ENCODE peak calls at places on chromosomes 5 and 9, in seven cellular contexts. U is neural progenitor cell, M is HCT116, T is IMR-90, I is neuronal stem cell, R is astrocyte, C is PC-3. F is an unnamed sample. For H3K36me3, the result is how much of the 10 kb centered on the place peaks cover.

GRCh38 chr5:121053055-121053985 is 589.2 kb downstream of the PRR16 start:
- DNase-seq in M (no peak), C (peak), U (no peak), R (no peak), T (no peak), I (no peak), F (no peak)

GRCh38 chr5:60843693-60844428 is at the start of gene ELOVL7:
- DNase-seq in T (peak), I (peak), R (peak), M (peak), U (peak), C (peak), F (peak)

GRCh38 chr9:6598249-6598725 is 47.2 kb downstream of the GLDC start:
- DNase-seq in R (no peak), T (peak), I (no peak), C (no peak), U (no peak), M (no peak), F (no peak)

GRCh38 chr9:90502134-90502533 is 140.5 kb downstream of the DIRAS2 start:
- DNase-seq in C (no peak), T (no peak), I (no peak), M (no peak), U (peak), R (no peak), F (no peak)

GRCh38 chr5:100790170-100790665 is 112.9 kb downstream of the ST8SIA4 start:
- DNase-seq in U (peak), T (no peak), R (no peak), C (peak), I (peak), M (no peak), F (no peak)

GRCh38 chr5:68367274-68367673 is 151.7 kb downstream of the PIK3R1 start:
- DNase-seq in C (no peak), U (no peak), T (no peak), M (no peak), I (no peak), R (no peak), F (no peak)

GRCh38 chr5:68423154-68423811 is 207.7 kb downstream of the PIK3R1 start:
- DNase-seq in T (no peak), I (no peak), M (no peak), R (no peak), U (no peak), C (no peak), F (peak)

GRCh38 chr9:109477269-109478203 is 20.6 kb downstream of the PTPN3 start:
- DNase-seq in M (peak), I (no peak), C (peak), T (no peak), U (no peak), R (no peak), F (no peak)

GRCh38 chr9:109198736-109199384 is 31.8 kb upstream of the FRRS1L start:
- DNase-seq in I (no peak), R (no peak), M (peak), T (no peak), C (peak), U (peak), F (no peak)

GRCh38 chr5:78533356-78533755 is 115.2 kb downstream of the LHFPL2 start:
- DNase-seq in U (peak), R (no peak), T (peak), M (no peak), C (peak), I (no peak), F (peak)

GRCh38 chr5:10987291-10987806 is 226.3 kb upstream of the DAP start:
- DNase-seq in T (no peak), R (no peak), C (no peak), I (no peak), M (no peak), U (no peak), F (peak)

GRCh38 chr5:54769072-54769471 is 216.3 kb downstream of the ESM1 start:
- DNase-seq in T (no peak), C (peak), I (no peak), M (no peak), R (no peak), U (no peak), F (no peak)

GRCh38 chr9:75451045-75451444 is 362.7 kb downstream of the OSTF1 start:
- DNase-seq in I (no peak), C (no peak), U (peak), R (no peak), T (no peak), M (no peak), F (peak)

GRCh38 chr9:124541824-124542223 is 34.6 kb upstream of the NR5A1 start:
- DNase-seq in R (no peak), T (no peak), C (no peak), M (no peak), I (no peak), U (no peak), F (no peak)

GRCh38 chr5:158203256-158203655 is 344.3 kb upstream of the CLINT1 start:
- DNase-seq in C (no peak), R (no peak), U (no peak), I (no peak), M (no peak), T (no peak), F (peak)

GRCh38 chr9:68515304-68516017 is 25.2 kb downstream of the TMEM252 start:
- DNase-seq in M (no peak), I (no peak), R (no peak), T (peak), C (peak), U (no peak), F (peak)

GRCh38 chr9:69829484-69829883 is 8.9 kb downstream of the CFAP95 start:
- DNase-seq in R (no peak), T (no peak), U (no peak), I (no peak), M (no peak), C (no peak), F (no peak)

GRCh38 chr9:547309-547708 is 294.2 kb upstream of the DMRT1 start:
- DNase-seq in U (no peak), R (no peak), M (no peak), I (no peak), C (no peak), T (no peak), F (no peak)

GRCh38 chr5:27523629-27524028 is 485.2 kb upstream of the CDH9 start:
- DNase-seq in C (no peak), M (no peak), T (no peak), U (no peak), I (no peak), R (no peak), F (no peak)

GRCh38 chr9:121318631-121319393 is 50.9 kb downstream of the GSN start:
- DNase-seq in R (no peak), C (no peak), I (no peak), M (no peak), T (no peak), U (no peak), F (no peak)

GRCh38 chr9:121322037-121322736 is 47.9 kb downstream of the STOM start:
- DNase-seq in U (no peak), M (peak), R (peak), I (no peak), C (peak), T (peak), F (peak)

GRCh38 chr9:121322737-121323448 is 47.2 kb downstream of the STOM start:
- DNase-seq in T (no peak), I (no peak), C (no peak), R (no peak), U (no peak), M (no peak), F (no peak)

GRCh38 chr9:121319394-121319780 is 50.7 kb downstream of the STOM start:
- DNase-seq in I (no peak), R (no peak), U (no peak), T (no peak), C (no peak), M (no peak), F (no peak)

DNA sequence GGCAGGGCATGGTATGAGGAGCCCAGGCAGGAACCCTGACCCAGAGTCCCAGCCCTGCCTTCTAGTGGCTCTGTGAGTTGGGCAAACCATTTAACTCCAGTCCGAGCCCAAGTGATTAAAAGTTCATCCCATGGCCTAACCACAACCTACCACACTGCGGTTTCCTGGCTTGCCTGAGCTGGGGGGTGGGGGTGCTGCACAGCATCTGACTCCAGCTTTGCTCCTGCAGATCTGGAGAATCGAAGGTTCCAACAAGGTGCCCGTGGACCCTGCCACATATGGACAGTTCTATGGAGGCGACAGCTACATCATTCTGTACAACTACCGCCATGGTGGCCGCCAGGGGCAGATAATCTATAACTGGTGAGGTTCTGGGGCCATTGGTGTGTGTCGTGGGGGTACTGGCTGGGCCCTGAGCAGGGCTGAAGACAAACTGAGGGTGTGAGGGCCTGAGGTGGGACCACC is 49.0 kb downstream of the STOM start:
- DNase-seq in C (no peak), R (peak), M (no peak), T (no peak), U (no peak), I (no peak), F (no peak)
- H3K4me2 ChIP-seq in C (no peak), R (no peak), M (no peak), T (no peak), U (no peak), I (no peak), F (no peak)

DNA sequence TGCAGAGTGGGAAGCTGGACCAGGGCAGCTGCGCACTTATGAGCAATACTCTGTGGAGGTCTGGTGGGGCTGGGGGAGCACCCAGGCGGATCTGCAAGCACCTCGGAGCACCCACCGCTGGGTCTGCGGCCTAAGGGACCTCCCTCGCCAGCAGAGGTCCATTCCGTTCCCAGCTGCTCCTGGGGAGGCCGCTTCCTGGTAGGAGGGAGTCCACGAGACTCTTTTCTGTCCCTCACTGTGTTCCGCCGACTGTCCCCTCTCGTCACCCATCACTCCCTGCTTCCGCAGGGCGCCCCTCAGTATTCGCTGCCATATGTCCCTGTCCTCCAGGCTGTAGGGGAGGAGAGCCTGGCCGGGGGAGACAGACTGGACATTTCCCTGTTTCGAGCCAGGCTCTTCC is 45.5 kb downstream of the NDST1 start:
- DNase-seq in U (no peak), R (no peak), M (no peak), I (no peak), T (no peak), C (no peak), F (no peak)
- H3K36me3 ChIP-seq in U (under half), R (half or more), M (under half), I (half or more), T (half or more), C (under half), F (half or more)

GRCh38 chr9:116469128-116469527 is 218.0 kb upstream of the TRIM32 start:
- DNase-seq in C (no peak), R (no peak), T (no peak), M (no peak), U (no peak), I (no peak), F (no peak)

GRCh38 chr9:116471093-116471906 is 215.8 kb upstream of the TRIM32 start:
- DNase-seq in R (peak), M (no peak), U (peak), I (peak), T (peak), C (no peak), F (peak)

GRCh38 chr9:116475201-116475600 is 211.9 kb upstream of the TRIM32 start:
- DNase-seq in U (no peak), M (no peak), C (no peak), I (no peak), T (peak), R (peak), F (peak)

GRCh38 chr9:116468369-116468768 is 218.7 kb upstream of the TRIM32 start:
- DNase-seq in T (no peak), U (no peak), I (no peak), C (no peak), R (no peak), M (no peak), F (no peak)

DNA sequence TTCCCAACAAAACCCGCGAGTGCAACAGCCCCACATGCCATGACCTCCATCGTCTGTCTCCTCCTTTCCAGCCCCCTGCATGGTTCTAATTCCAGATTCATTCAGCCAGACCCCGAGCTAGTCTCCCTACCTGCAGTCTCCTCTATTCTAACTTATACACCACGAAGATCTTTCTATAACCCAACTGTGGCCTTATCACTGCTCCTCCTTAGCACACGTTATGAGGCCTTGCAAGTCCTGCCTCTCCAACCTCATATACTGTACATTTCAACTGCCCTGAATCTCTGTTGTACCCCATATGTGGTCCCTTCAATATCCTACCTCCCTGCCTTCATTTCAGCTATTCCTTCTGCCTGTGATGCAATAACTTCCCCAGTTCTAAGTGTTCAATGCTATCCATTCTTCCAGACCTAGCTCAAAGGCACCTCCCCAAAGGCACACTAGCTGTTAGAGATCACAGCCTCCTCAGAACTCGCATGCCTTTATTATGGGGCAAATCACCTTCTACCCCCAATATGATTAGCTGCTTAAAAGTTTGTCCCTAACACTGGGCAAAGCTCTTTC is 215.1 kb upstream of the TRIM32 start:
- DNase-seq in M (no peak), I (no peak), R (no peak), C (no peak), T (no peak), U (no peak), F (no peak)
- H3K9ac ChIP-seq in M (no peak), I (no peak), R (no peak), C (no peak), T (no peak), U (no peak), F (no peak)

GRCh38 chr5:98723061-98723460 is 50.4 kb upstream of the RGMB start:
- DNase-seq in C (no peak), M (no peak), U (no peak), T (no peak), I (no peak), R (no peak), F (no peak)

GRCh38 chr5:98721231-98721928 is 52.1 kb upstream of the RGMB start:
- DNase-seq in M (no peak), U (no peak), C (no peak), T (peak), I (no peak), R (peak), F (peak)

GRCh38 chr5:98726258-98726657 is 47.2 kb upstream of the RGMB start:
- DNase-seq in M (no peak), C (no peak), R (no peak), I (no peak), U (no peak), T (no peak), F (no peak)

GRCh38 chr5:98722188-98722587 is 51.3 kb upstream of the RGMB start:
- DNase-seq in M (no peak), C (peak), U (no peak), I (no peak), T (peak), R (peak), F (peak)
- H3K4me2 ChIP-seq in M (no peak), C (no peak), U (no peak), I (no peak), T (peak), R (no peak), F (no peak)

DNA sequence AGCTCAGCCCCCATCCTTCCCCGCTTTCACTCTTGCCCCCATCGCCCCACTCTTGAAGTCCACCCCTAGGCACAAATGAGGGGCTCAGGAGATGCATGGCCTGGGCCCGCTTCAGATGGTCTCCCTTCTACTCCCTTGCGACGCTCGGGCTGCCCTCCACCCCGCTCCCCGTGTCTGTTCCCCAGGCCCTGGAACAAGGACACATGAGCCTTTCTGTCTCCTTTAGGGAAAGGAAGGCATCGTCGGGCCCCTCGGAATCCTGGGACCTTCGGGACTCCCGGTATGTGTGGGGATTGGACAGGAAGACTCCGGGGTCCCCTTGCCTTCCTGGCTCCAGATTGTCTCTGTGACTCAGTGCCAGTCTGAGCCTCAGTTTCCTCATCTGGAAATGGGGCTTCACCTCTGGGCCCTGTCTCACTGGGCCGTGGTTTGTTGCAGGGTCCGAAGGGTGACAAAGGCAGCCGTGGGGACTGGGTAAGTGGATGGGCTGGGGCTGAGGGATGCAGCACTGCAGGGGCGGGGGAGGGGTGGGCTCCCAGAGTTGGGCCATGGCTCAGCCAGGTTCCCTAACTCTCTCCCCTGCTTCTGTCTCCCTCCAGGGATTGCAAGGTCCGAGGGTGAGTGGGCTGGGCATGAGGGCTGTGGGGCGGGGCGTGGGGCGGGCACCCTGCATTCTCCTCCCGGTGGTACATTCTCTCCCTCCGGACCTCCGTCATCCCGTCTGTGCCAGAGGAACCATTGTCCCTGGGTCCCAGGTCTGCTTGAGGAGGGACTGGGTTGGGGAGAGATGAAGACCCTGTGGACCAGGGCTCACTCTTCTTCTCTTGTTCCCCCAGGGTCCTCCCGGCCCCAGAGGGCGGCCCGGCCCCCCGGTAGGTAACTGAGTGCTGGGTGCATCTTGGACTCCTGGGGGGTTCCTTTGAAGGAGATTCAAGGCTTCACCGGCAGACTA is 21.8 kb upstream of the ORM1 start:
- DNase-seq in C (no peak), T (no peak), U (no peak), R (no peak), M (no peak), I (no peak), F (no peak)
- H3K36me3 ChIP-seq in C (under half), T (under half), U (under half), R (under half), M (under half), I (under half), F (under half)